ENCODE peak calls at places on chromosomes 1 and 21, in four cellular contexts. Q, N, G and F are unnamed samples. For H3K27me3 and H3K36me3, the result is how much of the 10 kb centered on the place peaks cover.

GRCh38 chr1:7432102-7432895 is 338.8 kb upstream of the VAMP3 start:
- DNase-seq in G (no peak), N (peak), Q (no peak), F (no peak)

GRCh38 chr1:2411801-2412394 is 466 bp downstream of the PEX10 start:
- DNase-seq in G (no peak), Q (no peak), N (peak), F (peak)

GRCh38 chr21:43369124-43369523 is 57.8 kb downstream of the SIK1 start:
- DNase-seq in Q (no peak), N (no peak), G (no peak), F (no peak)

GRCh38 chr1:79042117-79042516 is 35.6 kb upstream of the ADGRL4 start:
- DNase-seq in Q (no peak), G (no peak), N (no peak), F (no peak)

GRCh38 chr1:22387888-22388564 is 63.6 kb upstream of the ZBTB40 start:
- DNase-seq in Q (no peak), N (no peak), G (no peak), F (no peak)

GRCh38 chr1:4796161-4796998 is 142.0 kb downstream of the AJAP1 start:
- DNase-seq in Q (peak), N (no peak), G (no peak), F (no peak)

GRCh38 chr1:112359961-112360767 is 35.9 kb upstream of the CTTNBP2NL start:
- DNase-seq in Q (peak), N (peak), G (peak), F (peak)

GRCh38 chr1:208068908-208069307 is 158.0 kb upstream of the CD34 start:
- DNase-seq in N (no peak), Q (no peak), G (no peak), F (no peak)

GRCh38 chr1:175857756-175858155 is 114.4 kb upstream of the TNR start:
- DNase-seq in Q (no peak), G (no peak), N (no peak), F (peak)

GRCh38 chr1:188489336-188490112 is 1660.8 kb downstream of the PLA2G4A start:
- DNase-seq in Q (no peak), G (no peak), N (no peak), F (no peak)

GRCh38 chr1:68409426-68409825 is 40.3 kb downstream of the RPE65 start:
- DNase-seq in N (peak), Q (no peak), G (no peak), F (no peak)

GRCh38 chr1:2054560-2054959 is 4.3 kb downstream of the PRKCZ start:
- DNase-seq in N (no peak), G (no peak), Q (no peak), F (no peak)

GRCh38 chr1:53203466-53203865 is 6.8 kb downstream of the CPT2 start:
- DNase-seq in G (no peak), Q (no peak), N (no peak), F (no peak)

GRCh38 chr21:46130721-46131720 is 24.4 kb downstream of the FTCD start:
- DNase-seq in N (no peak), G (no peak), Q (no peak), F (no peak)

GRCh38 chr1:89844236-89844807 is 23.5 kb downstream of the LRRC8D start:
- DNase-seq in Q (no peak), G (no peak), N (peak), F (no peak)

GRCh38 chr1:245245021-245245667 is 90.4 kb downstream of the KIF26B start:
- DNase-seq in N (no peak), G (peak), Q (peak), F (no peak)

GRCh38 chr1:212678456-212679410 is 20.9 kb downstream of the BATF3 start:
- DNase-seq in G (no peak), Q (no peak), N (no peak), F (no peak)

GRCh38 chr1:227885135-227885647 is 62.5 kb downstream of the WNT9A start:
- DNase-seq in G (no peak), Q (peak), N (peak), F (peak)

GRCh38 chr1:26537951-26538352 is 8.4 kb downstream of the RPS6KA1 start:
- DNase-seq in N (peak), Q (no peak), G (no peak), F (peak)

GRCh38 chr1:41807390-41807789 is 111.3 kb downstream of the HIVEP3 start:
- DNase-seq in N (no peak), G (no peak), Q (no peak), F (no peak)
- H3K4me3 ChIP-seq in N (no peak), G (no peak), Q (no peak), F (no peak)

GRCh38 chr1:101312192-101312591 is 75.4 kb downstream of the S1PR1 start:
- DNase-seq in Q (no peak), G (no peak), N (no peak), F (no peak)

GRCh38 chr1:101310484-101310883 is 73.7 kb downstream of the S1PR1 start:
- DNase-seq in Q (no peak), G (no peak), N (no peak), F (no peak)

GRCh38 chr1:101309334-101310221 is 72.8 kb downstream of the S1PR1 start:
- DNase-seq in Q (peak), G (peak), N (no peak), F (peak)

GRCh38 chr1:101308935-101309333 is 72.1 kb downstream of the S1PR1 start:
- DNase-seq in Q (no peak), N (no peak), G (no peak), F (peak)

GRCh38 chr1:101311146-101311892 is 74.5 kb downstream of the S1PR1 start:
- DNase-seq in N (no peak), G (no peak), Q (no peak), F (no peak)
- H3K27me3 ChIP-seq in N (half or more), G (under half), Q (under half), F (under half)

DNA sequence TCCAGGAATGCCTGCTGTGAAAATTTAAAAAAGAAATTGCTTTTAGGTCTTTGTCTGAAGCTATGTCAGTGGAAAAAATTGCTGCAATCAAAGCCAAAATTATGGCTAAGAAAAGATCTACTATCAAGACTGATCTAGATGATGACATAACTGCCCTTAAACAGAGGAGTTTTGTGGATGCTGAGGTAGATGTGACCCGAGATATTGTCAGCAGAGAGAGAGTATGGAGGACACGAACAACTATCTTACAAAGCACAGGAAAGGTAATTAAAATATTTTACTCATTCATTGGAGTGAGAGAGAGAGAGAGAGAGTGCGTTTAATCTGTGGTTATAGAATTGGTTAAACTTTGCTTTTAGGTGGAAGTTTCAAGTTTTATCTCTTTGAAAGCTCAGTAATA is 20.0 kb downstream of the CDC73 start:
- DNase-seq in G (no peak), N (no peak), Q (no peak), F (no peak)
- H3K36me3 ChIP-seq in G (under half), N (under half), Q (half or more), F (under half)

GRCh38 chr1:6025269-6026094 is 20.2 kb upstream of the KCNAB2 start:
- DNase-seq in N (peak), G (no peak), Q (no peak), F (peak)
- H3K4me3 ChIP-seq in N (peak), G (no peak), Q (peak), F (no peak)

GRCh38 chr1:174682419-174683008 is 234.8 kb downstream of the GPR52 start:
- DNase-seq in G (no peak), Q (no peak), N (peak), F (no peak)

GRCh38 chr1:174678657-174679056 is 230.9 kb downstream of the GPR52 start:
- DNase-seq in Q (no peak), G (no peak), N (no peak), F (no peak)

GRCh38 chr1:174676856-174677255 is 229.1 kb downstream of the GPR52 start:
- DNase-seq in G (no peak), N (no peak), Q (no peak), F (no peak)

GRCh38 chr1:174680101-174680500 is 232.3 kb downstream of the GPR52 start:
- DNase-seq in G (no peak), Q (no peak), N (no peak), F (no peak)
- H3K27me3 ChIP-seq in G (under half), Q (under half), N (under half), F (under half)

GRCh38 chr1:32650157-32650751 is at the start of gene ZBTB8OS:
- DNase-seq in N (peak), G (peak), Q (peak), F (peak)

GRCh38 chr1:32652244-32652962 is 1.4 kb downstream of the RBBP4 start:
- DNase-seq in Q (no peak), G (no peak), N (no peak), F (no peak)

GRCh38 chr1:32650752-32651460 is at the start of gene RBBP4:
- DNase-seq in Q (peak), G (peak), N (peak), F (peak)

GRCh38 chr1:32647308-32648134 is 2.8 kb downstream of the ZBTB8OS start:
- DNase-seq in N (no peak), Q (no peak), G (no peak), F (no peak)

GRCh38 chr1:32651461-32652073 is 559 bp downstream of the RBBP4 start:
- DNase-seq in N (peak), Q (no peak), G (no peak), F (no peak)
- H3K36me3 ChIP-seq in N (under half), Q (under half), G (under half), F (under half)

GRCh38 chr1:229640455-229640854 is 14.4 kb downstream of the URB2 start:
- DNase-seq in N (no peak), G (no peak), Q (no peak), F (no peak)
- H3K4me3 ChIP-seq in N (no peak), G (no peak), Q (no peak), F (no peak)

GRCh38 chr1:18783705-18784522 is 75.5 kb downstream of the TAS1R2 start:
- DNase-seq in Q (no peak), G (no peak), N (no peak), F (peak)
- H3K27me3 ChIP-seq in Q (under half), G (under half), N (under half), F (under half)

DNA sequence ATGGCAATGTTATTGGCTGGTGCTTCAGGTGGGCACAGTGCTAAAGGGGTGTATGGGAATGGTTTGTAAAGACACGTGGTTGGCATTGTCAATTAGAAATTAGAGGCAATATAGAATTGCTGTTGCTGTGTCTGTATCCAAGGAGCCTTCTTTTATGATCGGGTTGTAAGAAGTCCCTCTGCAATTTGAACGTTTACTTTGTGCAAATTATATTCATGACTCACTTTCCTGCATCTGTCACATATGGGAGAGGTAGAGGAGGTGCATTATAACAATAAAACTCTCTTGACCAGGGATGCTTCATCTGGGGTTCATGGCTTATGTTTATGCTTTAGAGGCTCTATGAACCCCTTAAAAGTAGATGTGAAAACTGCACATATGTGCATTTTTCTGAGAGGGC is 130.4 kb upstream of the DNAH14 start:
- DNase-seq in Q (no peak), N (no peak), G (no peak), F (no peak)
- H3K36me3 ChIP-seq in Q (under half), N (under half), G (under half), F (under half)

GRCh38 chr1:94093351-94093750 is 27.6 kb downstream of the ABCA4 start:
- DNase-seq in G (no peak), N (no peak), Q (no peak), F (no peak)

GRCh38 chr1:94095744-94096469 is 25.0 kb downstream of the ABCA4 start:
- DNase-seq in Q (no peak), G (no peak), N (peak), F (no peak)

GRCh38 chr1:94095112-94095637 is 25.8 kb downstream of the ABCA4 start:
- DNase-seq in Q (no peak), N (peak), G (peak), F (no peak)

GRCh38 chr1:94093996-94094395 is 27.0 kb downstream of the ABCA4 start:
- DNase-seq in G (no peak), Q (no peak), N (no peak), F (no peak)

GRCh38 chr1:94094466-94095111 is 26.4 kb downstream of the ABCA4 start:
- DNase-seq in Q (no peak), N (no peak), G (peak), F (no peak)
- H3K4me3 ChIP-seq in Q (no peak), N (peak), G (no peak), F (no peak)